ENCODE peak calls at places on chromosomes 3 and 15, in eight cellular contexts. One of them, this sample, is unnamed.

GRCh38 chr3:33440578-33441321 is 545 bp upstream of the UBP1 start:
- DNase-seq in GM13977: peak
- DNase-seq in coronary artery: peak
- DNase-seq in GM06990: peak
- DNase-seq in kidney epithelial cell: peak
- DNase-seq in WTC11: peak
- DNase-seq in adrenal gland: peak
- DNase-seq in GM10248: peak
- DNase-seq in this sample: no peak

GRCh38 chr3:22835041-22835440 is 368.1 kb upstream of the UBE2E2 start:
- DNase-seq in GM13977: no peak
- DNase-seq in coronary artery: no peak
- DNase-seq in GM06990: no peak
- DNase-seq in kidney epithelial cell: peak
- DNase-seq in WTC11: no peak
- DNase-seq in adrenal gland: no peak
- DNase-seq in GM10248: no peak
- DNase-seq in this sample: no peak

GRCh38 chr15:94266000-94266399 is 34.6 kb downstream of the MCTP2 start:
- DNase-seq in GM13977: no peak
- DNase-seq in coronary artery: no peak
- DNase-seq in GM06990: no peak
- DNase-seq in kidney epithelial cell: no peak
- DNase-seq in WTC11: no peak
- DNase-seq in adrenal gland: no peak
- DNase-seq in GM10248: no peak
- DNase-seq in this sample: no peak

GRCh38 chr15:67915374-67916050 is 75.7 kb upstream of the RNU6-1 start:
- DNase-seq in GM13977: no peak
- DNase-seq in coronary artery: peak
- DNase-seq in GM06990: no peak
- DNase-seq in kidney epithelial cell: no peak
- DNase-seq in WTC11: no peak
- DNase-seq in adrenal gland: peak
- DNase-seq in GM10248: no peak
- DNase-seq in this sample: no peak

GRCh38 chr15:72365844-72366243 is 10.0 kb downstream of the HEXA start:
- DNase-seq in GM13977: peak
- DNase-seq in coronary artery: no peak
- DNase-seq in GM06990: peak
- DNase-seq in kidney epithelial cell: no peak
- DNase-seq in WTC11: no peak
- DNase-seq in adrenal gland: no peak
- DNase-seq in GM10248: peak
- DNase-seq in this sample: no peak

GRCh38 chr3:120275553-120276092 is 9.4 kb downstream of the GPR156 start:
- DNase-seq in GM13977: no peak
- DNase-seq in coronary artery: no peak
- DNase-seq in GM06990: no peak
- DNase-seq in kidney epithelial cell: no peak
- DNase-seq in WTC11: no peak
- DNase-seq in adrenal gland: no peak
- DNase-seq in GM10248: no peak
- DNase-seq in this sample: no peak

GRCh38 chr15:66948294-66948693 is 117.1 kb upstream of the SMAD3 start:
- DNase-seq in GM13977: no peak
- DNase-seq in coronary artery: peak
- DNase-seq in GM06990: no peak
- DNase-seq in kidney epithelial cell: no peak
- DNase-seq in WTC11: no peak
- DNase-seq in adrenal gland: no peak
- DNase-seq in GM10248: no peak
- DNase-seq in this sample: no peak

GRCh38 chr3:191307341-191307740 is 21.9 kb upstream of the CCDC50 start:
- DNase-seq in GM13977: no peak
- DNase-seq in coronary artery: no peak
- DNase-seq in GM06990: no peak
- DNase-seq in kidney epithelial cell: no peak
- DNase-seq in WTC11: no peak
- DNase-seq in adrenal gland: no peak
- DNase-seq in GM10248: no peak
- DNase-seq in this sample: no peak

GRCh38 chr3:116155830-116156229 is 289.5 kb downstream of the LSAMP start:
- DNase-seq in GM13977: no peak
- DNase-seq in coronary artery: no peak
- DNase-seq in GM06990: no peak
- DNase-seq in kidney epithelial cell: no peak
- DNase-seq in WTC11: no peak
- DNase-seq in adrenal gland: no peak
- DNase-seq in GM10248: no peak
- DNase-seq in this sample: no peak

GRCh38 chr3:108511055-108511454 is 659 bp upstream of the MYH15 start:
- DNase-seq in GM13977: no peak
- DNase-seq in coronary artery: no peak
- DNase-seq in GM06990: no peak
- DNase-seq in kidney epithelial cell: no peak
- DNase-seq in WTC11: no peak
- DNase-seq in adrenal gland: no peak
- DNase-seq in GM10248: no peak
- DNase-seq in this sample: no peak

GRCh38 chr15:85860394-85861161 is 65.9 kb upstream of the KLHL25 start:
- DNase-seq in GM13977: no peak
- DNase-seq in coronary artery: no peak
- DNase-seq in GM06990: no peak
- DNase-seq in kidney epithelial cell: no peak
- DNase-seq in WTC11: no peak
- DNase-seq in adrenal gland: no peak
- DNase-seq in GM10248: no peak
- DNase-seq in this sample: no peak

GRCh38 chr15:29921130-29921601 is 98.9 kb upstream of the TJP1 start:
- DNase-seq in GM13977: no peak
- DNase-seq in coronary artery: no peak
- DNase-seq in GM06990: no peak
- DNase-seq in kidney epithelial cell: peak
- DNase-seq in WTC11: peak
- DNase-seq in adrenal gland: no peak
- DNase-seq in GM10248: no peak
- DNase-seq in this sample: no peak

GRCh38 chr3:146165844-146166243 is 4.9 kb upstream of the PLOD2 start:
- DNase-seq in GM13977: no peak
- DNase-seq in coronary artery: no peak
- DNase-seq in GM06990: no peak
- DNase-seq in kidney epithelial cell: no peak
- DNase-seq in WTC11: no peak
- DNase-seq in adrenal gland: no peak
- DNase-seq in GM10248: no peak
- DNase-seq in this sample: no peak

GRCh38 chr3:152270145-152270870 is 1.6 kb downstream of the MBNL1 start:
- DNase-seq in GM13977: no peak
- DNase-seq in coronary artery: no peak
- DNase-seq in GM06990: no peak
- DNase-seq in kidney epithelial cell: no peak
- DNase-seq in WTC11: no peak
- DNase-seq in adrenal gland: no peak
- DNase-seq in GM10248: no peak
- DNase-seq in this sample: no peak

GRCh38 chr15:60423540-60423939 is 25.8 kb upstream of the ANXA2 start:
- DNase-seq in GM13977: no peak
- DNase-seq in coronary artery: no peak
- DNase-seq in GM06990: no peak
- DNase-seq in kidney epithelial cell: peak
- DNase-seq in WTC11: no peak
- DNase-seq in adrenal gland: no peak
- DNase-seq in GM10248: no peak
- DNase-seq in this sample: no peak

GRCh38 chr3:63228677-63229076 is 49.4 kb upstream of the SYNPR start:
- DNase-seq in GM13977: peak
- DNase-seq in coronary artery: no peak
- DNase-seq in GM06990: peak
- DNase-seq in kidney epithelial cell: no peak
- DNase-seq in WTC11: peak
- DNase-seq in adrenal gland: peak
- DNase-seq in GM10248: no peak
- DNase-seq in this sample: no peak

GRCh38 chr3:57805674-57806073 is 49.6 kb downstream of the SLMAP start:
- DNase-seq in GM13977: no peak
- DNase-seq in coronary artery: no peak
- DNase-seq in GM06990: no peak
- DNase-seq in kidney epithelial cell: peak
- DNase-seq in WTC11: no peak
- DNase-seq in adrenal gland: no peak
- DNase-seq in GM10248: no peak
- DNase-seq in this sample: no peak

GRCh38 chr15:59299919-59300617 is 72.6 kb downstream of the MYO1E start:
- DNase-seq in GM13977: peak
- DNase-seq in coronary artery: peak
- DNase-seq in GM06990: peak
- DNase-seq in kidney epithelial cell: peak
- DNase-seq in WTC11: no peak
- DNase-seq in adrenal gland: peak
- DNase-seq in GM10248: peak
- DNase-seq in this sample: peak

GRCh38 chr3:28575100-28575747 is 226.6 kb upstream of the AZI2 start:
- DNase-seq in GM13977: no peak
- DNase-seq in coronary artery: no peak
- DNase-seq in GM06990: no peak
- DNase-seq in kidney epithelial cell: no peak
- DNase-seq in WTC11: peak
- DNase-seq in adrenal gland: peak
- DNase-seq in GM10248: no peak
- DNase-seq in this sample: no peak

GRCh38 chr15:64856429-64857145 is 14.9 kb downstream of the PLEKHO2 start:
- DNase-seq in GM13977: no peak
- DNase-seq in coronary artery: no peak
- DNase-seq in GM06990: no peak
- DNase-seq in kidney epithelial cell: no peak
- DNase-seq in WTC11: no peak
- DNase-seq in adrenal gland: peak
- DNase-seq in GM10248: no peak
- DNase-seq in this sample: no peak

GRCh38 chr15:57560976-57561711 is 30.6 kb upstream of the MYZAP start:
- DNase-seq in GM13977: peak
- DNase-seq in coronary artery: peak
- DNase-seq in GM06990: peak
- DNase-seq in kidney epithelial cell: no peak
- DNase-seq in WTC11: peak
- DNase-seq in adrenal gland: peak
- DNase-seq in GM10248: peak
- DNase-seq in this sample: peak

DNA sequence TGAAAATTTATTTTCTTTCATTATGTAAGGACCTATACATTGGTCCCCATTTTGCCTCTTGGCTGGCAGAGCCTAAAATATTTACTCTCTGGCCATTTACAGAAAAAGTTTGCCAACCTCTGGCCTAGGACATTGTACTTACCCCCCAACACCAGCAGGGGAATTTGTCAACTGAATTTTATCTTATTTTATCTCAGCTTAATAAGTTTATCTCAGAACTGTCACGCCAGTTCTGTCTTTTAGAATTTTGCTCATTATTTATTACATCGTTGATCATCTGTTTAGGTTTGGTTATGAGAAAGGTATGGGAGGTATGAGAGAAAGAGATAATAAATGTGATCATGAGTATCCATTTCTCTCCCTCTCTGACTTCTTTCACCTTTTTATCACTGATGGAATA is 38.3 kb downstream of the CHD2 start:
- DNase-seq in GM13977: no peak
- DNase-seq in coronary artery: no peak
- DNase-seq in GM06990: no peak
- DNase-seq in kidney epithelial cell: no peak
- DNase-seq in WTC11: no peak
- DNase-seq in adrenal gland: no peak
- DNase-seq in GM10248: no peak
- DNase-seq in this sample: no peak
- TF ChIP-seq CTCF in GM13977: no peak
- TF ChIP-seq CTCF in coronary artery: no peak
- TF ChIP-seq CTCF in GM06990: no peak
- TF ChIP-seq CTCF in kidney epithelial cell: no peak
- TF ChIP-seq CTCF in WTC11: peak
- TF ChIP-seq CTCF in adrenal gland: no peak
- TF ChIP-seq CTCF in GM10248: no peak
- TF ChIP-seq CTCF in this sample: no peak

GRCh38 chr3:53074761-53075742 is 29.2 kb upstream of the SFMBT1 start:
- DNase-seq in GM13977: no peak
- DNase-seq in coronary artery: no peak
- DNase-seq in GM06990: no peak
- DNase-seq in kidney epithelial cell: no peak
- DNase-seq in WTC11: peak
- DNase-seq in adrenal gland: peak
- DNase-seq in GM10248: no peak
- DNase-seq in this sample: no peak

GRCh38 chr3:53071882-53072431 is 26.1 kb upstream of the SFMBT1 start:
- DNase-seq in GM13977: no peak
- DNase-seq in coronary artery: no peak
- DNase-seq in GM06990: no peak
- DNase-seq in kidney epithelial cell: no peak
- DNase-seq in WTC11: peak
- DNase-seq in adrenal gland: no peak
- DNase-seq in GM10248: no peak
- DNase-seq in this sample: no peak

GRCh38 chr3:53074366-53074696 is 28.5 kb upstream of the SFMBT1 start:
- DNase-seq in GM13977: no peak
- DNase-seq in coronary artery: no peak
- DNase-seq in GM06990: no peak
- DNase-seq in kidney epithelial cell: no peak
- DNase-seq in WTC11: peak
- DNase-seq in adrenal gland: peak
- DNase-seq in GM10248: no peak
- DNase-seq in this sample: no peak

GRCh38 chr3:53073553-53074365 is 27.9 kb upstream of the SFMBT1 start:
- DNase-seq in GM13977: no peak
- DNase-seq in coronary artery: no peak
- DNase-seq in GM06990: no peak
- DNase-seq in kidney epithelial cell: no peak
- DNase-seq in WTC11: peak
- DNase-seq in adrenal gland: no peak
- DNase-seq in GM10248: no peak
- DNase-seq in this sample: no peak

GRCh38 chr3:53072653-53073552 is 27.0 kb upstream of the SFMBT1 start:
- DNase-seq in GM13977: peak
- DNase-seq in coronary artery: peak
- DNase-seq in GM06990: peak
- DNase-seq in kidney epithelial cell: peak
- DNase-seq in WTC11: peak
- DNase-seq in adrenal gland: peak
- DNase-seq in GM10248: peak
- DNase-seq in this sample: peak
- TF ChIP-seq CTCF in GM13977: peak
- TF ChIP-seq CTCF in coronary artery: peak
- TF ChIP-seq CTCF in GM06990: peak
- TF ChIP-seq CTCF in kidney epithelial cell: peak
- TF ChIP-seq CTCF in WTC11: peak
- TF ChIP-seq CTCF in adrenal gland: peak
- TF ChIP-seq CTCF in GM10248: peak
- TF ChIP-seq CTCF in this sample: peak

GRCh38 chr3:122941233-122942206 is 86.0 kb downstream of the SEMA5B start:
- DNase-seq in GM13977: no peak
- DNase-seq in coronary artery: no peak
- DNase-seq in GM06990: no peak
- DNase-seq in kidney epithelial cell: no peak
- DNase-seq in WTC11: no peak
- DNase-seq in adrenal gland: no peak
- DNase-seq in GM10248: no peak
- DNase-seq in this sample: no peak
- TF ChIP-seq CTCF in GM13977: peak
- TF ChIP-seq CTCF in coronary artery: no peak
- TF ChIP-seq CTCF in GM06990: peak
- TF ChIP-seq CTCF in kidney epithelial cell: peak
- TF ChIP-seq CTCF in WTC11: peak
- TF ChIP-seq CTCF in adrenal gland: no peak
- TF ChIP-seq CTCF in GM10248: no peak
- TF ChIP-seq CTCF in this sample: no peak

GRCh38 chr3:11258958-11259357 is 13.2 kb upstream of the ATG7 start:
- DNase-seq in GM13977: no peak
- DNase-seq in coronary artery: no peak
- DNase-seq in GM06990: no peak
- DNase-seq in kidney epithelial cell: no peak
- DNase-seq in WTC11: no peak
- DNase-seq in adrenal gland: no peak
- DNase-seq in GM10248: no peak
- DNase-seq in this sample: no peak
- TF ChIP-seq CTCF in GM13977: no peak
- TF ChIP-seq CTCF in coronary artery: no peak
- TF ChIP-seq CTCF in GM06990: no peak
- TF ChIP-seq CTCF in kidney epithelial cell: no peak
- TF ChIP-seq CTCF in WTC11: no peak
- TF ChIP-seq CTCF in adrenal gland: no peak
- TF ChIP-seq CTCF in GM10248: no peak
- TF ChIP-seq CTCF in this sample: no peak